ENCODE peak calls at places on chromosomes 16 and 17, in ten cellular contexts. H is mesenchymal stem cell; O is cardiac muscle cell; P is PC-9; N is heart left ventricle; D is PC-3; C is mammary epithelial cell; B is GM23338; Y is CD4-positive, CD25-positive, alpha-beta regulatory T cell; U is breast epithelium. W is an unnamed sample.

GRCh38 chr17:51060396-51060795 is 60.3 kb downstream of the SPAG9 start:
- DNase-seq in N (no peak), O (no peak), P (peak; percentile 58), U (no peak), C (no peak), D (no peak), Y (no peak), B (no peak), H (no peak), W (no peak)

GRCh38 chr17:57806083-57806830 is 43.6 kb downstream of the MRPS23 start:
- DNase-seq in P (no peak), O (no peak), Y (no peak), H (no peak), U (no peak), B (no peak), D (no peak), N (no peak), C (no peak), W (no peak)

GRCh38 chr17:70621593-70621992 is 452.3 kb downstream of the KCNJ2 start:
- DNase-seq in C (no peak), O (no peak), Y (no peak), B (no peak), U (no peak), P (no peak), N (peak; percentile 25), H (peak; percentile 21), D (no peak), W (no peak)

GRCh38 chr17:30379303-30380105 is 777 bp downstream of the CPD start:
- DNase-seq in Y (peak; percentile 19), P (no peak), U (no peak), H (peak; percentile 20), B (peak; percentile 36), O (peak; percentile 39), C (no peak), N (peak; percentile 44), D (no peak), W (peak; percentile 49)

GRCh38 chr16:27067138-27067537 is 411 bp downstream of the C16orf82 start:
- DNase-seq in O (peak; percentile 18), D (no peak), C (no peak), U (no peak), H (no peak), N (no peak), B (peak; percentile 66), P (no peak), Y (no peak), W (no peak)

GRCh38 chr16:23105309-23105708 is 43.9 kb downstream of the USP31 start:
- DNase-seq in U (no peak), P (no peak), O (no peak), C (no peak), N (no peak), B (no peak), H (no peak), D (no peak), Y (no peak), W (no peak)

GRCh38 chr17:64994781-64995538 is 61.6 kb downstream of the GNA13 start:
- DNase-seq in N (no peak), H (no peak), O (no peak), Y (no peak), B (no peak), C (no peak), U (no peak), D (no peak), P (no peak), W (no peak)

GRCh38 chr17:62780273-62780672 is 27.8 kb downstream of the MARCHF10 start:
- DNase-seq in H (no peak), C (no peak), B (no peak), N (peak; percentile 50), U (no peak), D (peak; percentile 81), P (no peak), O (no peak), Y (no peak), W (no peak)

GRCh38 chr17:17033466-17033865 is 8.8 kb upstream of the MPRIP start:
- DNase-seq in U (no peak), H (no peak), O (no peak), Y (no peak), B (no peak), P (no peak), D (no peak), C (no peak), N (peak; percentile 13), W (no peak)

GRCh38 chr17:59763861-59764260 is 56.4 kb downstream of the VMP1 start:
- DNase-seq in D (no peak), P (peak; percentile 63), O (no peak), Y (no peak), C (peak; percentile 91), H (peak; percentile 79), U (no peak), N (no peak), B (no peak), W (no peak)

GRCh38 chr17:61583242-61583641 is 7.8 kb downstream of the NACA2 start:
- DNase-seq in C (peak; percentile 55), N (no peak), B (peak; percentile 35), O (peak; percentile 43), U (no peak), H (peak; percentile 69), D (peak; percentile 86), P (peak; percentile 59), Y (peak; percentile 4), W (peak; percentile 35)

GRCh38 chr17:33637534-33637933 is 344.4 kb upstream of the ASIC2 start:
- DNase-seq in N (no peak), C (no peak), P (no peak), U (no peak), Y (peak; percentile 2), B (no peak), H (no peak), D (no peak), O (no peak), W (no peak)

GRCh38 chr16:1818873-1819525 is 7.6 kb downstream of the HAGH start:
- DNase-seq in O (no peak), U (no peak), N (no peak), P (no peak), H (no peak), D (no peak), Y (no peak), C (no peak), B (no peak), W (no peak)
- H3K36me3 ChIP-seq in O (peaks cover 22% of the 10 kb centered on the region), U (peaks cover 15% of the 10 kb centered on the region), N (peaks cover 82% of the 10 kb centered on the region), P (peaks cover 6% of the 10 kb centered on the region), H (peaks cover 72% of the 10 kb centered on the region), D (peaks cover 4% of the 10 kb centered on the region), Y (peaks cover 37% of the 10 kb centered on the region), C (no peaks in the 10 kb centered on the region), B (no peaks in the 10 kb centered on the region), W (peaks cover 1% of the 10 kb centered on the region)

GRCh38 chr16:54282202-54282922 is 4.2 kb downstream of the IRX3 start:
- DNase-seq in Y (no peak), H (no peak), D (peak; percentile 4), N (peak; percentile 65), O (peak; percentile 88), P (no peak), U (peak; percentile 89), B (peak; percentile 81), C (peak; percentile 34), W (peak; percentile 45)

GRCh38 chr16:54283735-54284318 is 2.8 kb downstream of the IRX3 start:
- DNase-seq in C (peak; percentile 39), D (no peak), B (peak; percentile 26), Y (no peak), O (no peak), U (no peak), N (no peak), H (no peak), P (no peak), W (no peak)

GRCh38 chr16:54281535-54282201 is 4.9 kb downstream of the IRX3 start:
- DNase-seq in B (peak; percentile 63), Y (no peak), H (no peak), C (no peak), U (peak; percentile 68), D (no peak), O (peak; percentile 43), P (no peak), N (no peak), W (no peak)

GRCh38 chr16:54284319-54284930 is 2.2 kb downstream of the IRX3 start:
- DNase-seq in N (no peak), C (peak; percentile 51), P (no peak), Y (no peak), U (no peak), H (no peak), O (peak; percentile 34), B (peak; percentile 53), D (no peak), W (peak; percentile 46)

DNA sequence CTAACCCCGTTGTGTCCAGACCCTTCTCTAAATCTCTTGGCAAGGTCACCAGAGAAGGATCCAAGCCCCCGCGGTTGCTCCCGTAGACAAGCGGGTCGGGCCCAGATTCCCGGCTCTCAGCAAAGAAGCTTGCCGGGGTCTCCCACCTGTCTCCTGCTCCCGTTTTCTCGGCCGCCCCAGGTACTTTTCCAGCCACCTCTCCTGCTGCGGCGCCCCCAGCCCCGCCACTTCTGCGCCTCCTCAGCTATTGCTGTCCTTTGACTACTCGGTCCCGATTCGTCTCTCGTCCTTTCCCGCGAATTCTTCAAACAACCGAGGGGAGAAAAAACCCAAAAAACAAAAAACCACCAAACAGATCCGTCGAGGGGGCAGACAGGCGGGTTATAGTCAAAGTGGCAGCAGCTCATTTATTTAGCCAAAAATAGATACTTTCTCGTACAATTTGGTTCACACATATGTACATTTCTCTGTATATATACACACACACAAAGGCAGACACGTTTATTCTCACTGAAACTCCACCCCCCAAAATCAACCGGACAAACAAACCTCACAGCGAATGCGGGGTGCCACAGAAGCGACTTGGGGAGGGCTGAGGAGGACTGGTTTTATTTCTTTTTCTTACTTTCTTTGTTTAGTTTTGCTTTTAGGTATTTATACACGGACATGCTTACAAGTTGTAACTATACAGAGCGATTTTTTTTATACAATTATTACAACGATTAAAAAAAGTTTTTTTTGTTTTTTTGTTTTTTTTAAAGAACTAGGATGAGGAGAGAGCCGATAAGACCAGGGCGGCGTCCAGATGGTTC is 3.5 kb downstream of the IRX3 start:
- DNase-seq in B (peak; percentile 56), N (no peak), C (peak; percentile 21), Y (no peak), O (peak; percentile 37), P (no peak), D (no peak), U (no peak), H (no peak), W (peak; percentile 13)
- H3K4me3 ChIP-seq in B (peak overlapping the region; percentile 94), N (peak overlapping the region; percentile 79), C (peak overlapping the region; percentile 85), Y (no peak overlapping the region), O (peak overlapping the region; percentile 99), P (peak overlapping the region; percentile 98), D (no peak overlapping the region), U (no peak overlapping the region), H (no peak overlapping the region), W (peak overlapping the region; percentile 83)

GRCh38 chr16:8808009-8808408 is 10.4 kb downstream of the PMM2 start:
- DNase-seq in U (no peak), Y (no peak), N (no peak), O (no peak), B (no peak), C (no peak), D (no peak), P (no peak), H (no peak), W (no peak)
- H3K36me3 ChIP-seq in U (peaks cover 4% of the 10 kb centered on the region), Y (peaks cover 91% of the 10 kb centered on the region), N (peaks cover 100% of the 10 kb centered on the region), O (peaks cover 73% of the 10 kb centered on the region), B (peaks cover 77% of the 10 kb centered on the region), C (peaks cover 48% of the 10 kb centered on the region), D (peaks cover 58% of the 10 kb centered on the region), P (peaks cover 65% of the 10 kb centered on the region), H (peaks cover 67% of the 10 kb centered on the region), W (peaks cover 4% of the 10 kb centered on the region)

DNA sequence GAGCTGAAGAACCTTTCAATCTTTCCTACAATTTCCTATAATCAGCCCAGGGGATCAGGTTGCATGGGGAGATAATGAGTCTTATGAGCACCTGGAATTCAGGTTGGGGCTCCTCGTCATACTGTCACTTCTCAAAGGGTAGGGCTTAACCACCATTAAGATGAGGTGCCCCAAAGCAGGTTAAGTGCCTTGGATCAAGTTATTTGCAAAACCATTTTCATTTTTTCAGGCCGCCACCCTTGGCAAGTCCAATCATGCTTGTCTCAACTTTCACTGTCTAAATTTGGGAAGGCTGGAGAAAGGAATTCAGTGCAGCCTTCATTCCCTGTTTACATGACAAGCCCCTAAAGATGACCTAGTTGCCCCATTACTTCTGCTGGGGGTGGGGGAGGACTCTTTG is 44.9 kb upstream of the TANGO6 start:
- DNase-seq in U (no peak), B (peak; percentile 30), O (no peak), D (no peak), H (no peak), N (no peak), P (peak; percentile 53), C (peak; percentile 80), Y (no peak), W (peak; percentile 66)
- H3K4me3 ChIP-seq in U (no peak overlapping the region), B (no peak overlapping the region), O (no peak overlapping the region), D (no peak overlapping the region), H (no peak overlapping the region), N (no peak overlapping the region), P (no peak overlapping the region), C (no peak overlapping the region), Y (no peak overlapping the region), W (no peak overlapping the region)

W was measured in Caco-2.